ENCODE peak calls at places on chromosome 15, in six cellular contexts. One of them, this sample, is unnamed.

GRCh38 chr15:95826831-95827230 is 503.7 kb upstream of the NR2F2 start:
- DNase-seq in H1: no peak
- DNase-seq in K562: no peak
- DNase-seq in HepG2: no peak
- DNase-seq in GM12878: no peak
- DNase-seq in GM12891: no peak
- DNase-seq in this sample: no peak

GRCh38 chr15:64156652-64157331 is 5.3 kb downstream of the SNX22 start:
- DNase-seq in GM12878: no peak
- DNase-seq in HepG2: no peak
- DNase-seq in GM12891: no peak
- DNase-seq in K562: no peak
- DNase-seq in H1: no peak
- DNase-seq in this sample: no peak

GRCh38 chr15:42994546-42994945 is 74.0 kb upstream of the TTBK2 start:
- DNase-seq in GM12891: no peak
- DNase-seq in K562: no peak
- DNase-seq in HepG2: no peak
- DNase-seq in GM12878: no peak
- DNase-seq in H1: no peak
- DNase-seq in this sample: no peak

GRCh38 chr15:95329362-95329761 is 1001.1 kb upstream of the NR2F2 start:
- DNase-seq in H1: no peak
- DNase-seq in HepG2: no peak
- DNase-seq in K562: no peak
- DNase-seq in GM12878: no peak
- DNase-seq in GM12891: no peak
- DNase-seq in this sample: no peak

GRCh38 chr15:77029166-77030041 is 34.5 kb downstream of the PSTPIP1 start:
- DNase-seq in HepG2: no peak
- DNase-seq in GM12878: no peak
- DNase-seq in GM12891: no peak
- DNase-seq in K562: peak; percentile 44
- DNase-seq in H1: no peak
- DNase-seq in this sample: peak; percentile 13

GRCh38 chr15:40348471-40348864 is 2.4 kb upstream of the PHGR1 start:
- DNase-seq in GM12891: no peak
- DNase-seq in H1: no peak
- DNase-seq in GM12878: no peak
- DNase-seq in K562: no peak
- DNase-seq in HepG2: no peak
- DNase-seq in this sample: no peak

GRCh38 chr15:33565099-33565498 is 254.3 kb downstream of the RYR3 start:
- DNase-seq in GM12891: no peak
- DNase-seq in K562: no peak
- DNase-seq in GM12878: no peak
- DNase-seq in HepG2: no peak
- DNase-seq in H1: no peak
- DNase-seq in this sample: no peak

GRCh38 chr15:37995461-37996347 is 61.3 kb downstream of the TMCO5A start:
- DNase-seq in HepG2: peak; percentile 18
- DNase-seq in H1: no peak
- DNase-seq in GM12878: peak; percentile 26
- DNase-seq in K562: no peak
- DNase-seq in GM12891: no peak
- DNase-seq in this sample: no peak

GRCh38 chr15:41981373-41982132 is 9.2 kb upstream of the EHD4 start:
- DNase-seq in K562: peak; percentile 39
- DNase-seq in H1: no peak
- DNase-seq in HepG2: no peak
- DNase-seq in GM12878: no peak
- DNase-seq in GM12891: no peak
- DNase-seq in this sample: no peak

GRCh38 chr15:45183511-45183910 is 4.3 kb downstream of the SHF start:
- DNase-seq in GM12891: no peak
- DNase-seq in GM12878: no peak
- DNase-seq in H1: no peak
- DNase-seq in HepG2: no peak
- DNase-seq in K562: peak; percentile 2
- DNase-seq in this sample: no peak

GRCh38 chr15:94972314-94972713 is 741.0 kb downstream of the MCTP2 start:
- DNase-seq in GM12891: no peak
- DNase-seq in K562: no peak
- DNase-seq in H1: no peak
- DNase-seq in GM12878: no peak
- DNase-seq in HepG2: no peak
- DNase-seq in this sample: no peak

GRCh38 chr15:73056460-73056859 is 4.2 kb downstream of the NEO1 start:
- DNase-seq in H1: no peak
- DNase-seq in K562: no peak
- DNase-seq in GM12878: no peak
- DNase-seq in HepG2: no peak
- DNase-seq in GM12891: no peak
- DNase-seq in this sample: no peak

GRCh38 chr15:65183847-65184159 is 1.3 kb downstream of the CLPX start:
- DNase-seq in H1: no peak
- DNase-seq in HepG2: no peak
- DNase-seq in GM12878: no peak
- DNase-seq in GM12891: no peak
- DNase-seq in K562: no peak
- DNase-seq in this sample: no peak

GRCh38 chr15:43276563-43277200 is 10.0 kb upstream of the TGM5 start:
- DNase-seq in K562: no peak
- DNase-seq in H1: no peak
- DNase-seq in GM12891: no peak
- DNase-seq in GM12878: no peak
- DNase-seq in HepG2: no peak
- DNase-seq in this sample: no peak

GRCh38 chr15:59843609-59844008 is 154.5 kb upstream of the BNIP2 start:
- DNase-seq in GM12878: no peak
- DNase-seq in HepG2: no peak
- DNase-seq in K562: no peak
- DNase-seq in H1: no peak
- DNase-seq in GM12891: no peak
- DNase-seq in this sample: no peak

DNA sequence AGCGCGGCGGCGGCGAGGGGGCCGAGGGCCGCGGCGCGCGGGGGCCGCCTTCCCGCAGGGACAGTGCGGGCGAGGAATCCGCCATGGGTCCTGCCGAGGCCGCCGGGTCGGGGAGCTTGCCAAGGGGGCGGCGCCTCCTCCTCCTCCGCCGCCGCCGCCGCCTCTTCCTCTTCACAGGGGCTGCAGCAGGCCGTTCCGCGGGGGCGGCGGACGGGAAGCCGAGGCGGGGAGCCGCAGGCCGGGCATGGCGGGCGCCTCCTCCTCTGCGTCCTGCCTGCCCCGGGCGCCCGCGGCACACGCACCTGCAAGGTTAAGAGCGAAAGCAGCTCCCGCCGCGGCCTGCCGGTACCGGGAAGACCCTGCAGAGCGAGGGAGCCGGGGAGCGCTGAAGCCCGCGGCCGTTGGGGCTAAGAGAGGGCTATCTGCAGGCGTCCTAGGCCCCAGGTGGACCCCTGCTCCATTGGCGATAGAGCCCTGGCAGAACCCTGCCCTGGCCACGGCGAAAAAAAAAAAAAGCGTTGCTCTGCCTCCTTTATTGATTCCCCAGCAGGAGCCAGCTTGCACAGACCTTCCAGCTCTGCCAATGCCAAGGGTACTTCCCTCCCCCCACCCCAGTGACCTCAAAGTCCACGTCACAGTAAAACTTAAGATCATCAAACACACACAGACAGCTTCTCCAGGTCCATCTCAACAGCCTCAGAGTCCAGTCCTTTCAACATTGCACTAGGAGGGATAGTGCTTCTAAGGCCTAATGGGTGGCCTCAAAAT is at the start of gene LYSMD2:
- DNase-seq in HepG2: no peak
- DNase-seq in GM12891: peak; percentile 50
- DNase-seq in K562: peak; percentile 79
- DNase-seq in H1: no peak
- DNase-seq in GM12878: no peak
- DNase-seq in this sample: peak; percentile 52
- TF ChIP-seq TAF1 in HepG2: no peak
- TF ChIP-seq TAF1 in GM12891: peak; percentile 6
- TF ChIP-seq TAF1 in K562: no peak
- TF ChIP-seq TAF1 in H1: no peak
- TF ChIP-seq TAF1 in GM12878: no peak
- TF ChIP-seq TAF1 in this sample: no peak

DNA sequence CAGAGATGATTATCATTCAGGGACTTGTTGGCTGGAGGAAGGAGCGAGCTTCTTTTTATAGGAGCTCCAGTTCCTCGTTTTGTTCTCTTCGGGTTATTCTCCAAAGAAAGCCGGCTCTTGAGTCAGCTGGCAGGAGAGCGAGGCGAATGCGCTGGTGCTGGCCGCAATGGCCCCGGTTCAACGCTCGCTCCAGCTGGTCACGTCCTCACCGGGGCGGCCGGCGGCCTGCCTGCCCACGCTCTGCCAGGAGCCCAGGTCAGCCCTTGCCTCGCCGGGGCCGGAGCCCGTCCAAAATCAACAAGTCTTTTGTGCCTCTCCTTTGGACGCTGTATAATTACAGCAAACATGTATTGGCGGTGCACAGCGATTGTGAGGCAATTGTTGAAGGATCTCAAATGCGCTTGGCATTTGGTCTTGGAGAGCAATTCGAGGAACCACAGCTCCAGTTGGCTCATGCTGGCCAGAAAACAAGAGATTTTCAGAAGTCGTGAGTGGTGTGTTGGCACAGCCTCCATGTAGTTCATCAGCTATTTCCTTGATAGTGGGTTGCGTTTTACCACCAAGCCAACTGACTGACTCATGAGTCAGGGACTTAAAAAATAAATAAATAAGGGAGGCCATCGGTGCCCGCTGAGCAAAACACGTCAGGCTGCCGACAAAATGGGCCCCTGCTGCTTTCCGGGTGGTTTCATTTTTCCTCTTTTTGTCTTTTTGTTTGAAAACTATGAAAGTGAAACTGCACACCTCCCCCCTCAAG is 288.5 kb downstream of the UACA start:
- DNase-seq in GM12878: no peak
- DNase-seq in HepG2: no peak
- DNase-seq in K562: no peak
- DNase-seq in H1: no peak
- DNase-seq in GM12891: no peak
- DNase-seq in this sample: no peak
- TF ChIP-seq POLR2A in GM12878: no peak
- TF ChIP-seq POLR2A in HepG2: no peak
- TF ChIP-seq POLR2A in K562: no peak
- TF ChIP-seq POLR2A in H1: no peak
- TF ChIP-seq POLR2A in GM12891: no peak
- TF ChIP-seq POLR2A in this sample: no peak

DNA sequence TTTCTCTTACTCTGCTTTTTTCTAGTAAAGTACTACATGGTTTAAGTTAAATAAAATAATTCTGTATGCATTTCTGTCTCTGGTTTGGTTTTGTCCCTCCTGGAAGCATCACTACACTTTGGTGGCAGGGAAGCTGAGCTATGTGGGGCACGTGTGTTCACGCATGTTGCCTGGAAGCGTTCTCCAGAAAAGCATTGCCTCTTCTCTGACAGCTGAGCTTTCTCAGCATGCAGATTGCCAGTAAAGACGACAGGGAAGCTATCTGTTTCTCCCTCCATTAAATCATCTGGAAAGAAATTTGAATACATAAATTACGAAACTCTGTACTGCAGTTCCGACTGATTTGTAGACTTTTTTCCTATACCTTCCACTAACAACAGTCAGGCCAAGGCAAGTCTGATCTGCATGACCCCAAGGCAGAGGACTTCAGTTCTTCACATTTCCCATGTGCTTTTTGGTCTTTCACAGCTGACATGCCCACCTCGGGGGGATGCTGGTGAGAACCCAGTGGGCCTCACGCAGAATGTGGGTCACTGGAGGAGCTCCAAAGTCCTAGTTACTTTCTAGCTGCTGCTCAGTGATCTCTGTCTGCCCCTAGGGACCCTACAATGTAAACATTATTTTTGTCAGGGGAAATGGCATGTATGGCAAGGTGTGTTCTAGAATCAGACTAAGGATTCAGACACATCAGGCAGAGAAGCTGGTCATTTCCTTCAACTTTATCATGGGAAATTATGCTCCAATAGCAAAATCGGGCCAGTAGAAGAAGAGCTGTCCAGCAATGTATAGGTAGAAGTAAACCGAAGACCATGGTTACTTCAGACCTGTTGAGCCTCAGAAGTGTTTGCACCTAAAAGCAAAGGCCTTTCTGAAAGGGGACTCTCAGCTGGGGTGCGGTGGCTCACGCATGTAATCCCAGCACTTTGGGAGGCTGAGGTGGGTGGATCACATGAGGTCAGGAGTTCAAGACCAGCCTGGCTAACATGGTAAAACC is 42.8 kb downstream of the PGPEP1L start:
- DNase-seq in K562: no peak
- DNase-seq in H1: no peak
- DNase-seq in GM12878: no peak
- DNase-seq in GM12891: no peak
- DNase-seq in HepG2: no peak
- DNase-seq in this sample: no peak
- TF ChIP-seq POLR2AphosphoS5 in K562: no peak
- TF ChIP-seq POLR2AphosphoS5 in H1: no peak
- TF ChIP-seq POLR2AphosphoS5 in GM12878: no peak
- TF ChIP-seq POLR2AphosphoS5 in GM12891: no peak
- TF ChIP-seq POLR2AphosphoS5 in HepG2: no peak
- TF ChIP-seq POLR2AphosphoS5 in this sample: no peak

GRCh38 chr15:100705065-100705464 is 102.7 kb downstream of the ASB7 start:
- DNase-seq in HepG2: no peak
- DNase-seq in H1: no peak
- DNase-seq in GM12878: no peak
- DNase-seq in K562: no peak
- DNase-seq in GM12891: no peak
- DNase-seq in this sample: no peak
- TF ChIP-seq TAF1 in HepG2: no peak
- TF ChIP-seq TAF1 in H1: no peak
- TF ChIP-seq TAF1 in GM12878: no peak
- TF ChIP-seq TAF1 in K562: no peak
- TF ChIP-seq TAF1 in GM12891: no peak
- TF ChIP-seq TAF1 in this sample: no peak

GRCh38 chr15:100902436-100903190 is 16.5 kb upstream of the LRRK1 start:
- DNase-seq in H1: no peak
- DNase-seq in K562: no peak
- DNase-seq in GM12878: no peak
- DNase-seq in GM12891: no peak
- DNase-seq in HepG2: peak; percentile 7
- DNase-seq in this sample: no peak
- TF ChIP-seq POLR2A in H1: no peak
- TF ChIP-seq POLR2A in K562: no peak
- TF ChIP-seq POLR2A in GM12878: no peak
- TF ChIP-seq POLR2A in GM12891: no peak
- TF ChIP-seq POLR2A in HepG2: no peak
- TF ChIP-seq POLR2A in this sample: no peak